ENCODE peak calls at places on chromosomes 3 and 15, in four cellular contexts. E is body of pancreas, N is cardiac muscle cell, Z is pancreas. K is an unnamed sample.
A peak's percentile ranks its signal among the peaks of the same experiment; 100 is the strongest.

GRCh38 chr3:187744169-187745151 is 808 bp downstream of the BCL6 start:
- DNase-seq in E (peak; percentile 75), N (peak; percentile 70), Z (peak; percentile 68), K (peak; percentile 64)

GRCh38 chr15:35545316-35545824 is 595 bp downstream of the DPH6 start:
- DNase-seq in E (peak; percentile 57), N (peak; percentile 78), Z (peak; percentile 42), K (peak; percentile 47)

GRCh38 chr3:172102123-172102882 is 62.9 kb downstream of the FNDC3B start:
- DNase-seq in E (peak; percentile 75), N (no peak), Z (peak; percentile 63), K (peak; percentile 49)

GRCh38 chr15:75234191-75234810 is 23.8 kb upstream of the GOLGA6C start:
- DNase-seq in E (no peak), N (no peak), Z (peak; percentile 26), K (peak; percentile 4)

GRCh38 chr15:98903377-98904018 is 104.1 kb downstream of the PGPEP1L start:
- DNase-seq in E (no peak), N (peak; percentile 49), Z (no peak), K (no peak)

GRCh38 chr3:125214738-125215137 is 2.2 kb upstream of the SLC12A8 start:
- DNase-seq in E (no peak), N (no peak), Z (no peak), K (no peak)

GRCh38 chr3:152270944-152271343 is 2.2 kb downstream of the MBNL1 start:
- DNase-seq in E (no peak), N (no peak), Z (no peak), K (no peak)

GRCh38 chr3:85853805-85854204 is 895.0 kb downstream of the CADM2 start:
- DNase-seq in E (no peak), N (no peak), Z (no peak), K (no peak)

GRCh38 chr15:88954431-88955277 is 41.5 kb upstream of the MFGE8 start:
- DNase-seq in E (no peak), N (peak; percentile 90), Z (peak; percentile 41), K (no peak)

GRCh38 chr15:38041576-38041975 is 107.1 kb downstream of the TMCO5A start:
- DNase-seq in E (no peak), N (peak; percentile 70), Z (no peak), K (no peak)

GRCh38 chr15:68449389-68449788 is 17.4 kb upstream of the ITGA11 start:
- DNase-seq in E (no peak), N (no peak), Z (no peak), K (no peak)

GRCh38 chr3:129632056-129632455 is 25.6 kb upstream of the PLXND1 start:
- DNase-seq in E (no peak), N (no peak), Z (peak; percentile 42), K (no peak)

GRCh38 chr15:38463893-38464292 is 10.0 kb downstream of the FAM98B start:
- DNase-seq in E (no peak), N (no peak), Z (no peak), K (no peak)

GRCh38 chr15:78182821-78183220 is 33.7 kb downstream of the IDH3A start:
- DNase-seq in E (no peak), N (no peak), Z (no peak), K (no peak)

GRCh38 chr15:60096157-60096556 is 92.0 kb downstream of the FOXB1 start:
- DNase-seq in E (no peak), N (peak; percentile 36), Z (no peak), K (no peak)

GRCh38 chr15:36313881-36314280 is 265.5 kb upstream of the CDIN1 start:
- DNase-seq in E (no peak), N (no peak), Z (no peak), K (no peak)

GRCh38 chr3:53591646-53592045 is 97.2 kb downstream of the CACNA1D start:
- DNase-seq in E (no peak), N (no peak), Z (no peak), K (no peak)

GRCh38 chr3:102124301-102125158 is 275.2 kb downstream of the NFKBIZ start:
- DNase-seq in E (no peak), N (peak; percentile 74), Z (no peak), K (no peak)

GRCh38 chr3:129625071-129625874 is 18.8 kb upstream of the PLXND1 start:
- DNase-seq in E (no peak), N (no peak), Z (peak; percentile 64), K (no peak)

GRCh38 chr15:57312323-57313133 is 63.8 kb upstream of the CGNL1 start:
- DNase-seq in E (no peak), N (no peak), Z (no peak), K (peak; percentile 84)

GRCh38 chr3:169241928-169242751 is 421.4 kb downstream of the MECOM start:
- DNase-seq in E (peak; percentile 52), N (peak; percentile 89), Z (no peak), K (no peak)

GRCh38 chr3:183381179-183381578 is 47.2 kb downstream of the MCF2L2 start:
- DNase-seq in E (no peak), N (peak; percentile 16), Z (no peak), K (no peak)

GRCh38 chr3:134326760-134327593 is 47.3 kb downstream of the AMOTL2 start:
- DNase-seq in E (peak; percentile 44), N (peak; percentile 99), Z (no peak), K (no peak)

GRCh38 chr15:83449250-83449671 is 2.1 kb downstream of the SH3GL3 start:
- DNase-seq in E (no peak), N (no peak), Z (no peak), K (no peak)
- H3K4me1 ChIP-seq in E (peaks cover 18% of the 10 kb centered on the region), N (peaks cover 30% of the 10 kb centered on the region), Z (no peaks in the 10 kb centered on the region), K (no peaks in the 10 kb centered on the region)

GRCh38 chr3:138066972-138067371 is 48.4 kb downstream of the DZIP1L start:
- DNase-seq in E (no peak), N (no peak), Z (no peak), K (no peak)
- H3K36me3 ChIP-seq in E (no peaks in the 10 kb centered on the region), N (peaks cover 40% of the 10 kb centered on the region), Z (peaks cover 3% of the 10 kb centered on the region), K (no peaks in the 10 kb centered on the region)

GRCh38 chr15:79966634-79967330 is 4.2 kb downstream of the BCL2A1 start:
- DNase-seq in E (no peak), N (no peak), Z (no peak), K (no peak)
- H3K4me1 ChIP-seq in E (no peaks in the 10 kb centered on the region), N (no peaks in the 10 kb centered on the region), Z (no peaks in the 10 kb centered on the region), K (no peaks in the 10 kb centered on the region)

GRCh38 chr3:40627095-40627494 is 102.3 kb downstream of the ZNF621 start:
- DNase-seq in E (no peak), N (no peak), Z (no peak), K (no peak)
- H3K36me3 ChIP-seq in E (no peaks in the 10 kb centered on the region), N (no peaks in the 10 kb centered on the region), Z (no peaks in the 10 kb centered on the region), K (no peaks in the 10 kb centered on the region)

DNA sequence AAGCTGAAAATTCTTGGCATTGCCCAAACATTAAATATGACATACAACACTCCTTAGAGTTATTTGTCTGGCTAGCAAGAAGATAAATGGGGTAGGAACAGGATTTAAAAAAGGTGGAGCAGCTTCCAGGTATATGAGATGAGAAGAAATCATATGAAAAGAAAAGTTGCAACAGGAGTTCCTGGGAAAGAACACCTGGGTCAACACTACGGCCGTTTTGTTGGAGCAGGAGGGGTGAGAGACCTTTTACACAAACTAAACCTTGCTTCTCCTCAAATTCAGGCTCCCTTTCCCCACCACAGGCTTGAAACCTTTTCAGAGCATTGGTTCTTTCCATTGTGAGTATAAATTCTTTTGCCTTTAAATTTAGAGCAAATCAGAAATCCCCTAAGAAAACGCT is 18.8 kb upstream of the GUCA1C start:
- DNase-seq in E (peak; percentile 69), N (no peak), Z (no peak), K (no peak)
- H3K4me1 ChIP-seq in E (peaks cover 47% of the 10 kb centered on the region), N (no peaks in the 10 kb centered on the region), Z (peaks cover 22% of the 10 kb centered on the region), K (no peaks in the 10 kb centered on the region)

GRCh38 chr3:47428585-47429145 is 47.1 kb downstream of the SCAP start:
- DNase-seq in E (no peak), N (no peak), Z (no peak), K (no peak)
- H3K36me3 ChIP-seq in E (no peaks in the 10 kb centered on the region), N (peaks cover 11% of the 10 kb centered on the region), Z (no peaks in the 10 kb centered on the region), K (no peaks in the 10 kb centered on the region)